ENCODE peak calls at places on chromosome 19, in ten cellular contexts. One of them, this sample, is unnamed.

GRCh38 chr19:1161716-1162115 is 12.4 kb downstream of the SBNO2 start:
- DNase-seq in Calu3: peak
- DNase-seq in AG04449: no peak
- DNase-seq in stimulated activated CD8-positive, alpha-beta memory T cell treated with anti-CD3 and anti-CD28 coated beads, Interleukin-2, amount 100 ng/mL, for 48 hours: no peak
- DNase-seq in iPS-NIHi11: peak
- DNase-seq in GM12865: peak
- DNase-seq in SHP77: no peak
- DNase-seq in T follicular helper cell: no peak
- DNase-seq in LNCaP clone FGC: no peak
- DNase-seq in anterior cingulate cortex: no peak
- DNase-seq in this sample: no peak

GRCh38 chr19:43747557-43748204 is 7.1 kb downstream of the SMG9 start:
- DNase-seq in Calu3: no peak
- DNase-seq in AG04449: no peak
- DNase-seq in stimulated activated CD8-positive, alpha-beta memory T cell treated with anti-CD3 and anti-CD28 coated beads, Interleukin-2, amount 100 ng/mL, for 48 hours: no peak
- DNase-seq in iPS-NIHi11: no peak
- DNase-seq in GM12865: peak
- DNase-seq in SHP77: no peak
- DNase-seq in T follicular helper cell: no peak
- DNase-seq in LNCaP clone FGC: no peak
- DNase-seq in anterior cingulate cortex: no peak
- DNase-seq in this sample: no peak

GRCh38 chr19:21483589-21484170 is 21.7 kb upstream of the ZNF429 start:
- DNase-seq in Calu3: no peak
- DNase-seq in AG04449: no peak
- DNase-seq in stimulated activated CD8-positive, alpha-beta memory T cell treated with anti-CD3 and anti-CD28 coated beads, Interleukin-2, amount 100 ng/mL, for 48 hours: peak
- DNase-seq in iPS-NIHi11: peak
- DNase-seq in GM12865: peak
- DNase-seq in SHP77: no peak
- DNase-seq in T follicular helper cell: peak
- DNase-seq in LNCaP clone FGC: peak
- DNase-seq in anterior cingulate cortex: peak
- DNase-seq in this sample: no peak

GRCh38 chr19:13463296-13463695 is 43.0 kb downstream of the CACNA1A start:
- DNase-seq in Calu3: peak
- DNase-seq in AG04449: no peak
- DNase-seq in stimulated activated CD8-positive, alpha-beta memory T cell treated with anti-CD3 and anti-CD28 coated beads, Interleukin-2, amount 100 ng/mL, for 48 hours: no peak
- DNase-seq in iPS-NIHi11: peak
- DNase-seq in GM12865: peak
- DNase-seq in SHP77: no peak
- DNase-seq in T follicular helper cell: no peak
- DNase-seq in LNCaP clone FGC: no peak
- DNase-seq in anterior cingulate cortex: no peak
- DNase-seq in this sample: no peak

GRCh38 chr19:29155683-29156082 is 57.3 kb downstream of the UQCRFS1 start:
- DNase-seq in Calu3: no peak
- DNase-seq in AG04449: no peak
- DNase-seq in stimulated activated CD8-positive, alpha-beta memory T cell treated with anti-CD3 and anti-CD28 coated beads, Interleukin-2, amount 100 ng/mL, for 48 hours: no peak
- DNase-seq in iPS-NIHi11: no peak
- DNase-seq in GM12865: no peak
- DNase-seq in SHP77: no peak
- DNase-seq in T follicular helper cell: no peak
- DNase-seq in LNCaP clone FGC: no peak
- DNase-seq in anterior cingulate cortex: no peak
- DNase-seq in this sample: no peak

GRCh38 chr19:55368701-55369563 is 1.3 kb downstream of the IL11 start:
- DNase-seq in Calu3: peak
- DNase-seq in AG04449: no peak
- DNase-seq in stimulated activated CD8-positive, alpha-beta memory T cell treated with anti-CD3 and anti-CD28 coated beads, Interleukin-2, amount 100 ng/mL, for 48 hours: no peak
- DNase-seq in iPS-NIHi11: peak
- DNase-seq in GM12865: no peak
- DNase-seq in SHP77: no peak
- DNase-seq in T follicular helper cell: no peak
- DNase-seq in LNCaP clone FGC: no peak
- DNase-seq in anterior cingulate cortex: no peak
- DNase-seq in this sample: no peak

GRCh38 chr19:14167594-14168138 is 31.3 kb upstream of the ASF1B start:
- DNase-seq in Calu3: no peak
- DNase-seq in AG04449: no peak
- DNase-seq in stimulated activated CD8-positive, alpha-beta memory T cell treated with anti-CD3 and anti-CD28 coated beads, Interleukin-2, amount 100 ng/mL, for 48 hours: no peak
- DNase-seq in iPS-NIHi11: no peak
- DNase-seq in GM12865: no peak
- DNase-seq in SHP77: no peak
- DNase-seq in T follicular helper cell: no peak
- DNase-seq in LNCaP clone FGC: no peak
- DNase-seq in anterior cingulate cortex: no peak
- DNase-seq in this sample: no peak

GRCh38 chr19:1453525-1454371 is 3.8 kb downstream of the APC2 start:
- DNase-seq in Calu3: no peak
- DNase-seq in AG04449: no peak
- DNase-seq in stimulated activated CD8-positive, alpha-beta memory T cell treated with anti-CD3 and anti-CD28 coated beads, Interleukin-2, amount 100 ng/mL, for 48 hours: no peak
- DNase-seq in iPS-NIHi11: no peak
- DNase-seq in GM12865: no peak
- DNase-seq in SHP77: no peak
- DNase-seq in T follicular helper cell: no peak
- DNase-seq in LNCaP clone FGC: no peak
- DNase-seq in anterior cingulate cortex: peak
- DNase-seq in this sample: no peak

GRCh38 chr19:18385359-18385674 is 641 bp upstream of the GDF15 start:
- DNase-seq in Calu3: no peak
- DNase-seq in AG04449: no peak
- DNase-seq in stimulated activated CD8-positive, alpha-beta memory T cell treated with anti-CD3 and anti-CD28 coated beads, Interleukin-2, amount 100 ng/mL, for 48 hours: no peak
- DNase-seq in iPS-NIHi11: no peak
- DNase-seq in GM12865: no peak
- DNase-seq in SHP77: no peak
- DNase-seq in T follicular helper cell: no peak
- DNase-seq in LNCaP clone FGC: no peak
- DNase-seq in anterior cingulate cortex: no peak
- DNase-seq in this sample: no peak

GRCh38 chr19:16202320-16203255 is 4.9 kb downstream of the AP1M1 start:
- DNase-seq in Calu3: no peak
- DNase-seq in AG04449: no peak
- DNase-seq in stimulated activated CD8-positive, alpha-beta memory T cell treated with anti-CD3 and anti-CD28 coated beads, Interleukin-2, amount 100 ng/mL, for 48 hours: no peak
- DNase-seq in iPS-NIHi11: no peak
- DNase-seq in GM12865: peak
- DNase-seq in SHP77: no peak
- DNase-seq in T follicular helper cell: no peak
- DNase-seq in LNCaP clone FGC: no peak
- DNase-seq in anterior cingulate cortex: no peak
- DNase-seq in this sample: no peak

This sample was measured in kidney epithelial cell.